ENCODE peak calls at places on chromosomes 13 and 19, in six cellular contexts. L, Q, Z, B, S and Y are unnamed samples.

GRCh38 chr13:72290962-72291681 is 424.1 kb upstream of the DACH1 start:
- DNase-seq in L (no peak), Q (no peak), Z (peak; percentile 32), B (no peak), S (no peak), Y (peak; percentile 75)

GRCh38 chr19:13154241-13154778 is 4.1 kb downstream of the IER2 start:
- DNase-seq in L (peak; percentile 82), Q (peak; percentile 74), Z (peak; percentile 96), B (peak; percentile 71), S (peak; percentile 59), Y (peak; percentile 47)

GRCh38 chr19:13841339-13842293 is 35.3 kb upstream of the NANOS3 start:
- DNase-seq in L (no peak), Q (peak; percentile 54), Z (peak; percentile 49), B (no peak), S (no peak), Y (no peak)

GRCh38 chr19:45817010-45817724 is 2.1 kb upstream of the RSPH6A start:
- DNase-seq in L (peak; percentile 70), Q (peak; percentile 98), Z (peak; percentile 96), B (peak; percentile 98), S (peak; percentile 96), Y (peak; percentile 58)

GRCh38 chr13:85666356-85666755 is 132.9 kb downstream of the SLITRK6 start:
- DNase-seq in L (no peak), Q (no peak), Z (no peak), B (no peak), S (no peak), Y (no peak)

GRCh38 chr13:107185889-107186288 is 618.0 kb upstream of the ARGLU1 start:
- DNase-seq in L (peak; percentile 34), Q (no peak), Z (peak; percentile 16), B (no peak), S (no peak), Y (no peak)

GRCh38 chr19:41000310-41000737 is 9.2 kb downstream of the CYP2B6 start:
- DNase-seq in L (no peak), Q (no peak), Z (no peak), B (no peak), S (no peak), Y (no peak)

GRCh38 chr19:5536337-5536894 is 31.3 kb downstream of the TINCR start:
- DNase-seq in L (no peak), Q (peak; percentile 88), Z (peak; percentile 60), B (no peak), S (no peak), Y (peak; percentile 59)

GRCh38 chr19:42125536-42125935 is 6.7 kb downstream of the POU2F2 start:
- DNase-seq in L (no peak), Q (no peak), Z (no peak), B (no peak), S (no peak), Y (no peak)

GRCh38 chr13:48006396-48006795 is 5.3 kb upstream of the SUCLA2 start:
- DNase-seq in L (no peak), Q (no peak), Z (peak; percentile 8), B (no peak), S (no peak), Y (no peak)

GRCh38 chr19:29482855-29483640 is 42.7 kb upstream of the VSTM2B start:
- DNase-seq in L (no peak), Q (no peak), Z (no peak), B (no peak), S (no peak), Y (no peak)

GRCh38 chr19:50486823-50487515 is 10.3 kb upstream of the GARIN5A start:
- DNase-seq in L (no peak), Q (peak; percentile 66), Z (peak; percentile 31), B (peak; percentile 71), S (peak; percentile 43), Y (no peak)

GRCh38 chr13:61413572-61413971 is 2.1 kb downstream of the PCDH20 start:
- DNase-seq in L (no peak), Q (peak; percentile 9), Z (no peak), B (no peak), S (no peak), Y (no peak)

GRCh38 chr19:13842294-13843103 is 34.4 kb upstream of the NANOS3 start:
- DNase-seq in L (no peak), Q (peak; percentile 83), Z (peak; percentile 90), B (peak; percentile 80), S (peak; percentile 59), Y (no peak)

GRCh38 chr19:36136975-36137686 is 2.7 kb upstream of the CAPNS1 start:
- DNase-seq in L (no peak), Q (no peak), Z (peak; percentile 73), B (no peak), S (no peak), Y (peak; percentile 84)